ENCODE peak calls at places on chromosomes 7 and 10, in six cellular contexts. C, I, F, D, Z and U are unnamed samples.
A peak's percentile ranks its signal among the peaks of the same experiment; 100 is the strongest.

GRCh38 chr7:119681336-119681735 is 591.6 kb upstream of the KCND2 start:
- DNase-seq in C (no peak), D (no peak), Z (no peak), I (no peak), F (no peak), U (no peak)

GRCh38 chr10:58291538-58292174 is 22.7 kb downstream of the CISD1 start:
- DNase-seq in C (peak; percentile 53), D (peak; percentile 33), F (peak; percentile 79), I (peak; percentile 50), Z (no peak), U (no peak)

GRCh38 chr10:66747451-66747850 is 178.4 kb upstream of the LRRTM3 start:
- DNase-seq in D (no peak), F (no peak), I (no peak), C (peak; percentile 94), Z (no peak), U (no peak)

GRCh38 chr7:103316378-103316941 is 19.2 kb downstream of the PMPCB start:
- DNase-seq in C (no peak), Z (no peak), D (no peak), I (no peak), F (no peak), U (no peak)

GRCh38 chr10:58220769-58221448 is 46.8 kb downstream of the IPMK start:
- DNase-seq in D (no peak), C (no peak), Z (no peak), F (no peak), I (no peak), U (no peak)

GRCh38 chr7:28409716-28410627 is 2.3 kb upstream of the CREB5 start:
- DNase-seq in F (no peak), C (no peak), I (peak; percentile 8), Z (no peak), D (peak; percentile 13), U (no peak)

GRCh38 chr7:153381275-153382119 is 621.9 kb downstream of the ACTR3B start:
- DNase-seq in C (no peak), D (peak; percentile 27), F (peak; percentile 4), I (peak; percentile 12), Z (no peak), U (no peak)

GRCh38 chr7:155408657-155409586 is 49.0 kb upstream of the EN2 start:
- DNase-seq in D (no peak), F (no peak), Z (no peak), I (no peak), C (no peak), U (no peak)

GRCh38 chr10:73841526-73842285 is 30.3 kb upstream of the NDST2 start:
- DNase-seq in F (no peak), I (no peak), C (no peak), Z (no peak), D (no peak), U (no peak)

GRCh38 chr10:3109196-3109595 is 41.8 kb downstream of the PFKP start:
- DNase-seq in Z (no peak), F (no peak), D (no peak), I (no peak), C (no peak), U (no peak)

GRCh38 chr10:129394739-129395298 is 72.2 kb upstream of the MGMT start:
- DNase-seq in I (no peak), C (no peak), D (no peak), Z (no peak), F (no peak), U (no peak)

GRCh38 chr7:137146552-137146961 is 197.0 kb downstream of the PTN start:
- DNase-seq in F (no peak), C (peak; percentile 87), I (no peak), D (no peak), Z (no peak), U (no peak)

GRCh38 chr10:122740640-122741039 is 41.0 kb upstream of the C10orf120 start:
- DNase-seq in I (no peak), D (peak; percentile 10), F (no peak), Z (no peak), C (no peak), U (no peak)

GRCh38 chr10:132407846-132408278 is 10.9 kb downstream of the PWWP2B start:
- DNase-seq in F (no peak), Z (no peak), D (peak; percentile 40), C (no peak), I (peak; percentile 92), U (no peak)

GRCh38 chr10:131435760-131436448 is 124.4 kb upstream of the TCERG1L start:
- DNase-seq in I (no peak), C (no peak), Z (no peak), F (no peak), D (no peak), U (no peak)

GRCh38 chr7:158296798-158297104 is 290.9 kb downstream of the PTPRN2 start:
- DNase-seq in Z (no peak), C (no peak), F (no peak), I (no peak), D (no peak), U (no peak)

GRCh38 chr10:69685802-69686585 is 55.9 kb downstream of the FAM241B start:
- DNase-seq in C (no peak), F (no peak), Z (no peak), I (peak; percentile 13), D (no peak), U (peak; percentile 96)

GRCh38 chr7:116328161-116328560 is 117.8 kb downstream of the TES start:
- DNase-seq in C (no peak), F (no peak), D (no peak), I (no peak), Z (no peak), U (no peak)

GRCh38 chr10:116723428-116724281 is 18.7 kb downstream of the HSPA12A start:
- DNase-seq in I (no peak), C (no peak), Z (no peak), F (no peak), D (no peak), U (no peak)